ENCODE peak calls at places on chromosome 22, in eight cellular contexts. U is astrocyte of the cerebellum, V is HL-60, D is lower leg skin, E is LNCaP clone FGC, R is PC-9, Y is cardiac muscle cell, H is lower lobe of right lung. X is an unnamed sample.

GRCh38 chr22:45911601-45912271 is 65.2 kb downstream of the WNT7B start:
- DNase-seq in E (no peak), V (peak), D (peak), R (peak), U (no peak), Y (no peak), H (peak), X (no peak)

GRCh38 chr22:17922925-17923898 is 101.1 kb downstream of the MICAL3 start:
- DNase-seq in V (no peak), U (peak), R (no peak), Y (no peak), D (no peak), E (no peak), H (no peak), X (peak)

GRCh38 chr22:25051983-25052710 is 99.6 kb downstream of the KIAA1671 start:
- DNase-seq in D (no peak), U (no peak), H (no peak), V (no peak), Y (no peak), R (no peak), E (peak), X (no peak)

GRCh38 chr22:46058591-46059519 is 81.9 kb upstream of the WNT7B start:
- DNase-seq in H (peak), D (peak), U (no peak), Y (no peak), R (no peak), E (no peak), V (no peak), X (no peak)

GRCh38 chr22:31451709-31452571 is 37.7 kb downstream of the EIF4ENIF1 start:
- DNase-seq in E (peak), Y (peak), R (peak), V (no peak), H (no peak), U (peak), D (no peak), X (peak)

GRCh38 chr22:35328472-35328885 is 28.8 kb downstream of the TOM1 start:
- DNase-seq in U (no peak), H (peak), Y (no peak), R (no peak), E (no peak), D (peak), V (peak), X (no peak)

GRCh38 chr22:24725736-24726135 is 48.8 kb downstream of the PIWIL3 start:
- DNase-seq in R (no peak), E (no peak), U (no peak), V (no peak), H (no peak), D (no peak), Y (no peak), X (no peak)

GRCh38 chr22:36160499-36160942 is at the start of gene APOL3:
- DNase-seq in Y (no peak), R (no peak), U (peak), H (peak), D (peak), E (peak), V (no peak), X (no peak)

GRCh38 chr22:31138126-31138525 is 2.2 kb downstream of the PLA2G3 start:
- DNase-seq in D (no peak), Y (no peak), E (no peak), R (no peak), U (no peak), V (no peak), H (no peak), X (no peak)

GRCh38 chr22:24208012-24208749 is 26.9 kb downstream of the SUSD2 start:
- DNase-seq in V (peak), H (no peak), Y (no peak), D (peak), U (peak), R (peak), E (peak), X (peak)

GRCh38 chr22:24153353-24153752 is 27.9 kb upstream of the SUSD2 start:
- DNase-seq in V (no peak), H (no peak), D (no peak), E (no peak), U (no peak), Y (no peak), R (no peak), X (no peak)

GRCh38 chr22:36323182-36323854 is 64.4 kb downstream of the MYH9 start:
- DNase-seq in U (peak), V (no peak), R (no peak), Y (peak), D (peak), H (peak), E (no peak), X (no peak)

GRCh38 chr22:32018056-32018455 is 25.0 kb upstream of the SLC5A1 start:
- DNase-seq in H (no peak), E (no peak), Y (no peak), R (no peak), D (no peak), V (no peak), U (peak), X (no peak)

GRCh38 chr22:17085277-17086091 is 684 bp downstream of the IL17RA start:
- DNase-seq in D (peak), U (no peak), E (no peak), Y (no peak), R (no peak), V (no peak), H (peak), X (no peak)

GRCh38 chr22:40310081-40310770 is 36.1 kb upstream of the ADSL start:
- DNase-seq in D (no peak), U (peak), Y (no peak), V (no peak), R (no peak), E (no peak), H (no peak), X (peak)

GRCh38 chr22:43860126-43860525 is 2.2 kb downstream of the SULT4A1 start:
- DNase-seq in R (no peak), Y (no peak), V (no peak), E (no peak), D (peak), H (no peak), U (no peak), X (no peak)

GRCh38 chr22:43862074-43862881 is at the start of gene SULT4A1:
- DNase-seq in V (no peak), U (no peak), H (no peak), Y (peak), D (peak), E (no peak), R (no peak), X (no peak)

GRCh38 chr22:43861529-43861928 is 784 bp downstream of the SULT4A1 start:
- DNase-seq in U (no peak), R (no peak), D (peak), E (no peak), H (no peak), Y (no peak), V (no peak), X (no peak)

GRCh38 chr22:43859621-43860020 is 2.7 kb downstream of the SULT4A1 start:
- DNase-seq in V (no peak), Y (no peak), U (no peak), D (peak), H (no peak), E (no peak), R (no peak), X (no peak)

DNA sequence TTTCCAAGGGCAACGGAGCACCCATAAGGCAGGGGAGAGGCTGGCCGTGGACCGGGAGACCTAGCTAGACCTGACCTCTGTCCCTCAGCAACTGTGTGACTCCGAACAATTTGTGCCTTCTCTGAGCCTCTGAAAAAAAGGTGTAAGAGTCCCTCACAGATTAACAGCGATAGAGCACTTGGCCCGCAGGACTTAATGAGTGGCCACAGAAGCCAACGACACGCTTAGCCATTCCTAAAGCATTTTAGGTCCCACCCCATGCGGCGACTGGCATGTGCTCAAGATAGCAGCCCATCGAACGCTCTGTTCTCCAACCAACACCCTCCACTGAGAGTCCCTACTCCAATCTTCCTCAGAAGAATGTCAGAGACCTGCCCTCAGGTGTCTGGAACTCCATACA is 1.5 kb downstream of the SULT4A1 start:
- DNase-seq in E (no peak), D (peak), Y (no peak), R (no peak), U (no peak), H (no peak), V (no peak), X (no peak)
- TF ChIP-seq CTCF in E (no peak), D (no peak), Y (no peak), R (no peak), U (no peak), H (no peak), V (no peak), X (no peak)

DNA sequence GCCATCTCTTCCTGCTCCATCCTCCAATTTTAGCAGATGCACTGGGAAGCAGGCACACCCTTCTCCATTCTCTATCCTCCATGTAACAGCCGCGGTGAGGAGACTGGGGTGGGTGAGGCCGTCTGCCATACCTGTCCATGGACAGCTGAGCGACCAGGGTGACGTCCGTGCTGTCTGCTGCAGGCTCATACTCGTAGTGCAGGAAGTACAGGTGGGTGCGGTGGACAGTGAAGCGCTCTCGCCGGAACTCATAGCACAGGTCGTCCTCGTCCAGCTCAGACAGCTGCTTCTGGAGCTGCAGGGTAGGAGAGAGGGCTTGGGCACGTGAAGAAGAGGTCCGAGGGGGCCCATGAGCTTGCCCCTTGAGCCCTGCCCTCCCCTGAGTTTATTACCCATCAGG is 257.8 kb upstream of the SYN3 start:
- DNase-seq in V (no peak), E (no peak), U (no peak), H (no peak), D (no peak), R (no peak), Y (no peak), X (no peak)
- H3K4me3 ChIP-seq in V (no peak), E (no peak), U (no peak), H (no peak), D (no peak), R (no peak), Y (no peak), X (no peak)

GRCh38 chr22:22770280-22770871 is 117.2 kb upstream of the IGLL5 start:
- DNase-seq in R (no peak), U (no peak), H (no peak), V (peak), D (peak), E (peak), Y (no peak), X (no peak)
- TF ChIP-seq CTCF in R (peak), U (peak), H (peak), V (peak), D (no peak), E (peak), Y (peak), X (peak)

DNA sequence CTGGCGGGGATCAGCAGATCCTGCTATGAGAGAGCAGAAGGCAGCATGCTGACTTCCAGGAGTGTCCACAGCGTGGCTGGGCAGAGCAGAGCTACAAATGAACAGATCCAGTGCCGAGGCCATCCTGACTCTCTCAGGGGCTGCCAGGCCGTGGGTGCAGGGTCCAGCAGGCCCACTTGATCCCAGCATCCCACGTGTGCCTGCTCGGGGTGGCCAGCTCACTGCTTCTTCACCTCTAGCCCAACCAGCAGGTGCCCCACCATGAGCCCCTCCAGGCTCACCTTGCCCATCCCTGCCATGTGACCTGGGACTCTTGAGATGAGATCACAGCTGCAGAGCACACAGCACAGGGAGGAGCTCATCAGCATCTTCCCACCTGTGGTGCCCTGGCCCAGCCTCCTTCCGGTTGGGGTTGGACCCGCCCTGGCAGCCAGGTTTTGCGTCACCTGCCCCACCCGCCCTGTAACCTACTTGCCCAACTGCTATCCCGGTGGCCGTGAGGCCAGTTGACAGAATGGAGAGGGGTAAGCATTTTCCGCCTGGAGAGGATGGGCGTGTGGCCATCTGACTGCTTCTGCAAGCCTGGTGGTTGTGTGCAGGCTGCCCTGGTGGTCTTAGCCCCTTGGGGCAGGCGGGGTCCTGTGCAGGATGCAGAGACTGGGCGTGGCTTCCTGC is 11.0 kb downstream of the TANGO2 start:
- DNase-seq in H (no peak), U (no peak), V (no peak), R (no peak), D (peak), Y (no peak), E (no peak), X (no peak)
- H3K4me3 ChIP-seq in H (no peak), U (no peak), V (no peak), R (no peak), D (no peak), Y (no peak), E (no peak), X (no peak)

GRCh38 chr22:49103314-49104052 is 724.2 kb downstream of the BRD1 start:
- DNase-seq in Y (no peak), U (no peak), V (no peak), D (no peak), E (no peak), R (no peak), H (no peak), X (no peak)

GRCh38 chr22:49102367-49102766 is 725.3 kb downstream of the BRD1 start:
- DNase-seq in U (no peak), Y (no peak), E (no peak), D (no peak), H (no peak), R (no peak), V (no peak), X (no peak)

GRCh38 chr22:49106136-49106930 is 721.3 kb downstream of the BRD1 start:
- DNase-seq in Y (no peak), R (no peak), U (no peak), D (peak), E (no peak), V (no peak), H (no peak), X (no peak)

GRCh38 chr22:49101873-49102272 is 725.8 kb downstream of the BRD1 start:
- DNase-seq in R (no peak), V (no peak), E (no peak), Y (no peak), D (no peak), U (no peak), H (no peak), X (no peak)

DNA sequence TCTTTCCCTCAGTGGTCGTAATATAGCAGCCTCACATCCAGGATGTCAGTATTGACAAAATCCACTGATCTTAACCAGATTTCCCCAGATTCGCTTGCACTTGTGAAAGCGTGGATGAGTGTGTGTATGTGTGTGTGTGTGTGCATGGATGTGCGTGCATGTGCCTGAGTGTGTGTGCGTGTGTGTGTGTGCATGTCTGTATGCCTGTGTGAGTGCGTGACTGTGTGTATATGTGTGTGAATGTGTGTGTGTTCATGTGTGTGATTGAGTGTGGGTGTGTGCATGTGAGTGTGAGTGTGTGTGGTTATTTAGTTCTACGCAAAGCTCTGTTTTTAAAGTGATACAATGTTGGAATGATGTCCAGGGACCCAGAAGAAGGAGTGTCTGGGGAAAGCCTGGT is 723.2 kb downstream of the BRD1 start:
- DNase-seq in E (no peak), H (no peak), U (no peak), R (no peak), Y (no peak), D (no peak), V (no peak), X (no peak)
- TF ChIP-seq CTCF in E (no peak), H (no peak), U (no peak), R (no peak), Y (no peak), D (no peak), V (no peak), X (no peak)

DNA sequence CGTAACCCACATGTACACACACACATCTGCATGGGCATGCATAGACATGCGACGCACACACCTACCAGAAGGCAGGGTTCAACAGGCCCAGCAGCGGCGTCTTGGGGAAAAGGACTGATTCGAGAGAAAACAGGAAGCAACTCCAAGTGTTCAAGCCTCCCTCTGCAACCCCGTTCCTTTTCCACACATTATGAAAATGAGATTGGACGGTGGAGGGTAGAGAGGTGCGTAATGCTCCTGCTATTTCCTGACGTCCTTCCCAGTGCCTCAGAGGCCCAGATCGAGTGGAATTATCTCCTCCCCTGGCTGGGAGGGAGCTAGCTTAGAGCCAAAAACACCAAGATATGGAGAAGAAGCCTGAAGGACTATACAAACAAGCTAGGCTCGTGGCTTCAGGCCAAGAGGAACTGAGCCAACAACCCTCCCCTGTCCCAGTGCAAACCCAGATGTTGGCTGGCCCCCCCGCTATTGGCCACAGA is 289.2 kb downstream of the MN1 start:
- DNase-seq in U (peak), D (peak), Y (no peak), R (no peak), V (no peak), E (peak), H (peak), X (peak)
- H3K4me3 ChIP-seq in U (no peak), D (no peak), Y (no peak), R (no peak), V (no peak), E (no peak), H (no peak), X (no peak)

GRCh38 chr22:38413085-38414008 is 41.7 kb downstream of the KCNJ4 start:
- DNase-seq in E (no peak), D (peak), H (peak), V (no peak), U (no peak), Y (peak), R (peak), X (no peak)
- TF ChIP-seq CTCF in E (no peak), D (no peak), H (no peak), V (no peak), U (no peak), Y (no peak), R (peak), X (no peak)

GRCh38 chr22:29329581-29329980 is 14.1 kb upstream of the RASL10A start:
- DNase-seq in U (no peak), V (no peak), H (no peak), D (no peak), E (no peak), Y (no peak), R (no peak), X (no peak)

GRCh38 chr22:29327089-29327764 is 11.7 kb upstream of the RASL10A start:
- DNase-seq in R (no peak), V (no peak), Y (no peak), D (no peak), U (no peak), H (no peak), E (no peak), X (no peak)

GRCh38 chr22:29330291-29330690 is 14.8 kb upstream of the RASL10A start:
- DNase-seq in V (no peak), D (no peak), H (no peak), E (no peak), U (no peak), R (no peak), Y (no peak), X (no peak)

GRCh38 chr22:29328055-29328454 is 12.6 kb upstream of the RASL10A start:
- DNase-seq in V (no peak), U (no peak), R (no peak), Y (no peak), E (no peak), H (no peak), D (no peak), X (no peak)

DNA sequence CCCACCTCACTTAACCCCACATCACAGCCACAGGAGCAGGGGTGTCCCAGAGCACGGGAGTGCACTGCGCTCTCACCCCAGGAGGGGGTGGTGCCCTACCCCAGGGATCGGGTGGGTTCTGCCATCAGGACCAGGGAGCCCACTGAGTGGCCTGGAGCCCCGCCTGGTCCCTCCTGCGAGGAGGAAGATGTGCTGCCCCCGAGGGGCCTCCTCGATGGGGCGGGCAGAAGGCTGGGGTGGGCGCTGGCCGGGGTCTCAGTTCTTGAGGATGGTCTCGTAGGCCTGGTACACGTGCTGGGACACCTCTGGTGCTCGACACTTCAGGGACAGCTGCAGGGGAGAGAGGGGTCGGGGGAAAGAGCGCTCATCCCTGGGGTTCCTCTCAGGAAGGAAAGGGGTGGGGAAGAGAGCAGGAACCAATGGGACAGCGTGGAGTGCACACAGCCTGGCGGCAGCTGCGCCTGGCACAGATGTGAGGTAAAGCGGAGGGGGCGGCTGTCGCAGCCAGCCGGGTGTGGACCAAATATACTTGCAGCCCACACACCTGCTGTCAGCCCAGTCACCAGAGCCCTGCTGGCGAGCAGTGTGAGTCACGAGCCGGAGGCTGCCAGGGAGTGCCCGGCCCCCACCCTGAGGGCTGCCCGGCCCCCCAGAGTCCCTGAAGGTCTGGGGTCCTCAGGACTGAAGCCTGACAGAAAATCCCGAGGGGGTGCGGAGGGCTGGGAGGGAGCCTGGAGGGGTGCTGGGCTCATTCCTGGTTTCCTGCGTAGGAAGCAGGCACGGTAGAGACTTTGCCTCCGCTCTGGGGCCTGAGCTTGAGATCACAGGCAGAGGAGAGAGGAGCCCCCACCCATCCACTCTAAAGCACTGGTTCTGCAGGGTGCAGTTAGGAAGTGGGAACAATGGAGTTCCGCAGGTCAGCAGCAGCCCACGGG is 13.3 kb upstream of the RASL10A start:
- DNase-seq in H (no peak), V (no peak), U (no peak), R (no peak), D (no peak), E (no peak), Y (no peak), X (no peak)
- H3K4me3 ChIP-seq in H (no peak), V (no peak), U (no peak), R (no peak), D (no peak), E (no peak), Y (no peak), X (no peak)

GRCh38 chr22:49632199-49633009 is 195.3 kb downstream of the BRD1 start:
- DNase-seq in D (no peak), R (no peak), V (no peak), U (peak), H (peak), Y (peak), E (no peak), X (no peak)
- TF ChIP-seq CTCF in D (no peak), R (peak), V (no peak), U (peak), H (peak), Y (peak), E (peak), X (peak)

X was measured in AG04449.